ENCODE peak calls at places on chromosomes 3 and 15, in eight cellular contexts. U is stimulated activated CD4-positive, alpha-beta T cell treated with anti-CD3 and anti-CD28 coated beads, Interleukin-15, amount 100 ng/mL, for 1 hour; R is endothelial cell; N is chondrocyte; X is frontal cortex; D is stimulated activated CD8-positive, alpha-beta memory T cell treated with anti-CD3 and anti-CD28 coated beads, Interleukin-15, amount 100 ng/mL, for 4 hours; G is neural crest cell; T is activated CD4-positive, alpha-beta T cell treated with anti-CD3 and anti-CD28 coated beads, Interleukin-2, amount 10 ng/mL, durations not matched to agents 7 days and 5 days. E is an unnamed sample.

GRCh38 chr3:149216195-149216869 is 5.3 kb downstream of the CP start:
- DNase-seq in G (no peak), D (no peak), U (no peak), R (no peak), N (no peak), X (no peak), T (no peak), E (no peak)

GRCh38 chr3:78804251-78805037 is 963.4 kb downstream of the ROBO1 start:
- DNase-seq in D (no peak), T (no peak), X (no peak), R (no peak), N (no peak), G (no peak), U (no peak), E (no peak)

GRCh38 chr15:38564557-38565286 is at the start of gene RASGRP1:
- DNase-seq in T (peak), N (no peak), D (peak), U (peak), X (peak), G (peak), R (peak), E (peak)

GRCh38 chr3:194086251-194087075 is 49.5 kb upstream of the HES1 start:
- DNase-seq in R (no peak), U (no peak), N (no peak), D (no peak), G (no peak), X (no peak), T (no peak), E (no peak)

GRCh38 chr3:62372621-62373041 is 719 bp downstream of the FEZF2 start:
- DNase-seq in X (no peak), G (no peak), R (peak), D (no peak), T (no peak), N (no peak), U (no peak), E (no peak)

GRCh38 chr3:10942806-10943205 is 49.7 kb upstream of the SLC6A1 start:
- DNase-seq in U (no peak), N (peak), X (no peak), R (no peak), T (no peak), D (no peak), G (no peak), E (no peak)

GRCh38 chr3:178684881-178685590 is 148.8 kb downstream of the KCNMB2 start:
- DNase-seq in X (no peak), D (no peak), R (peak), G (no peak), U (no peak), N (no peak), T (peak), E (no peak)

GRCh38 chr3:194879991-194880939 is 194.6 kb downstream of the FAM43A start:
- DNase-seq in X (no peak), G (no peak), U (no peak), T (no peak), D (no peak), N (no peak), R (no peak), E (no peak)

GRCh38 chr15:32717290-32718081 is at the start of gene GREM1:
- DNase-seq in G (peak), D (no peak), R (peak), X (peak), T (no peak), U (no peak), N (no peak), E (no peak)

GRCh38 chr3:101043687-101044078 is 50.5 kb upstream of the ABI3BP start:
- DNase-seq in R (no peak), D (no peak), T (no peak), U (no peak), X (no peak), G (no peak), N (no peak), E (no peak)

GRCh38 chr3:63043631-63044030 is 168.4 kb upstream of the CADPS start:
- DNase-seq in X (peak), U (no peak), T (no peak), G (no peak), D (no peak), N (no peak), R (no peak), E (no peak)

GRCh38 chr3:127458698-127459097 is 131.8 kb downstream of the TPRA1 start:
- DNase-seq in X (no peak), G (peak), T (peak), U (no peak), D (no peak), N (peak), R (peak), E (peak)

GRCh38 chr3:116350119-116350733 is 95.1 kb downstream of the LSAMP start:
- DNase-seq in X (no peak), D (no peak), N (no peak), R (no peak), T (no peak), U (no peak), G (no peak), E (no peak)

E was measured in HuH-7.